ENCODE peak calls at places on chromosomes 11 and 22, in six cellular contexts. L, Q, I, X, C and E are unnamed samples.

GRCh38 chr11:47234669-47235075 is 13.9 kb downstream of the ACP2 start:
- DNase-seq in L (peak; percentile 81), Q (peak; percentile 65), I (no peak), X (no peak), C (peak; percentile 81), E (no peak)

GRCh38 chr11:115941481-115941993 is 437.3 kb upstream of the CADM1 start:
- DNase-seq in L (no peak), Q (peak; percentile 31), I (no peak), X (no peak), C (no peak), E (no peak)

GRCh38 chr11:114340311-114341131 is 44.3 kb downstream of the NNMT start:
- DNase-seq in L (no peak), Q (peak; percentile 87), I (peak; percentile 75), X (peak; percentile 81), C (peak; percentile 77), E (peak; percentile 88)

GRCh38 chr22:47231759-47232158 is 469.3 kb downstream of the TBC1D22A start:
- DNase-seq in L (no peak), Q (no peak), I (no peak), X (no peak), C (peak; percentile 10), E (no peak)

GRCh38 chr11:109970516-109971183 is 122.5 kb upstream of the ZC3H12C start:
- DNase-seq in L (no peak), Q (peak; percentile 36), I (no peak), X (no peak), C (peak; percentile 76), E (no peak)

GRCh38 chr11:109033627-109034340 is 368.9 kb downstream of the DDX10 start:
- DNase-seq in L (no peak), Q (peak; percentile 90), I (no peak), X (peak; percentile 94), C (no peak), E (no peak)

GRCh38 chr22:46079861-46080821 is 70.2 kb upstream of the PPARA start:
- DNase-seq in L (peak; percentile 72), Q (no peak), I (no peak), X (peak; percentile 95), C (no peak), E (no peak)

GRCh38 chr11:134098566-134099184 is 29.8 kb downstream of the JAM3 start:
- DNase-seq in L (no peak), Q (peak; percentile 30), I (no peak), X (no peak), C (peak; percentile 58), E (peak; percentile 60)

GRCh38 chr11:105582497-105582896 is 27.4 kb upstream of the GRIA4 start:
- DNase-seq in L (no peak), Q (peak; percentile 22), I (no peak), X (peak; percentile 1), C (no peak), E (no peak)

GRCh38 chr11:70805971-70806370 is 407.6 kb downstream of the CTTN start:
- DNase-seq in L (no peak), Q (no peak), I (no peak), X (no peak), C (no peak), E (no peak)

GRCh38 chr11:1310772-1311468 is 1.5 kb upstream of the TOLLIP start:
- DNase-seq in L (no peak), Q (no peak), I (peak; percentile 24), X (no peak), C (peak; percentile 74), E (no peak)

GRCh38 chr11:111185259-111185658 is 60.3 kb upstream of the POU2AF2 start:
- DNase-seq in L (no peak), Q (peak; percentile 49), I (no peak), X (peak; percentile 74), C (no peak), E (no peak)

GRCh38 chr11:14336507-14337503 is 22.2 kb downstream of the RRAS2 start:
- DNase-seq in L (no peak), Q (peak; percentile 96), I (no peak), X (peak; percentile 95), C (peak; percentile 65), E (peak; percentile 63)